ENCODE peak calls at places on chromosomes 2 and 18, in seven cellular contexts. B is NCI-H2081; A is stimulated activated CD8-positive, alpha-beta memory T cell treated with anti-CD3 and anti-CD28 coated beads, Interleukin-2, amount 100 ng/mL, for 48 hours; O is adrenal gland; I is LoVo; D is amniotic epithelial cell; J is NCI-H2029. Y is an unnamed sample.
A peak's percentile ranks its signal among the peaks of the same experiment; 100 is the strongest.

GRCh38 chr2:9797681-9798556 is 45.4 kb upstream of the TAF1B start:
- DNase-seq in D (no peak), B (no peak), I (no peak), A (no peak), J (no peak), O (no peak), Y (no peak)

GRCh38 chr2:38742797-38743559 is 8.2 kb downstream of the SRSF7 start:
- DNase-seq in J (no peak), I (no peak), O (no peak), B (no peak), D (no peak), A (no peak), Y (no peak)

GRCh38 chr2:64963719-64964118 is 25.5 kb upstream of the SLC1A4 start:
- DNase-seq in I (no peak), D (no peak), B (no peak), J (no peak), O (no peak), A (no peak), Y (no peak)

GRCh38 chr2:136098441-136098840 is 19.5 kb downstream of the CXCR4 start:
- DNase-seq in D (no peak), J (no peak), I (no peak), B (no peak), O (no peak), A (no peak), Y (no peak)

GRCh38 chr2:28818053-28818452 is 7.4 kb downstream of the SPDYA start:
- DNase-seq in D (no peak), I (no peak), B (no peak), J (no peak), A (no peak), O (no peak), Y (no peak)

GRCh38 chr18:79420033-79420745 is 24.5 kb downstream of the NFATC1 start:
- DNase-seq in A (no peak), I (no peak), B (no peak), J (no peak), O (no peak), D (no peak), Y (no peak)

GRCh38 chr2:96648306-96648705 is 5.7 kb downstream of the FER1L5 start:
- DNase-seq in D (no peak), O (no peak), I (no peak), J (no peak), B (no peak), A (no peak), Y (no peak)

GRCh38 chr2:215236131-215236530 is 75.7 kb upstream of the ATIC start:
- DNase-seq in B (no peak), D (no peak), I (no peak), J (no peak), A (no peak), O (no peak), Y (no peak)

GRCh38 chr2:132729572-132729971 is 59.6 kb upstream of the LYPD1 start:
- DNase-seq in O (no peak), J (no peak), A (no peak), D (no peak), I (no peak), B (peak; percentile 3), Y (no peak)

GRCh38 chr18:55737781-55738468 is 149.9 kb upstream of the TCF4 start:
- DNase-seq in D (no peak), A (no peak), J (no peak), B (no peak), O (no peak), I (no peak), Y (no peak)

GRCh38 chr2:102488063-102488462 is 15.0 kb downstream of the SLC9A4 start:
- DNase-seq in D (peak; percentile 66), O (no peak), I (peak; percentile 43), B (no peak), J (no peak), A (no peak), Y (no peak)

GRCh38 chr2:57947398-57947797 is 99.2 kb upstream of the VRK2 start:
- DNase-seq in J (no peak), D (no peak), I (no peak), B (no peak), A (no peak), O (no peak), Y (no peak)

GRCh38 chr18:76265375-76266225 is 229.4 kb downstream of the ZNF516 start:
- DNase-seq in I (no peak), J (no peak), A (no peak), B (no peak), D (peak; percentile 70), O (peak; percentile 27), Y (no peak)

GRCh38 chr2:175404839-175405238 is 223.3 kb upstream of the ATP5MC3 start:
- DNase-seq in B (no peak), D (no peak), O (no peak), A (no peak), I (no peak), J (no peak), Y (no peak)

GRCh38 chr18:32770651-32771168 is 2.1 kb downstream of the KLHL14 start:
- DNase-seq in I (no peak), D (no peak), J (no peak), B (peak; percentile 27), O (no peak), A (no peak), Y (no peak)

GRCh38 chr2:232522014-232522854 is 2.0 kb downstream of the PRSS56 start:
- DNase-seq in B (peak; percentile 15), J (no peak), I (peak; percentile 54), A (peak; percentile 53), O (no peak), D (no peak), Y (peak; percentile 90)

GRCh38 chr2:1591978-1592907 is 152.1 kb downstream of the PXDN start:
- DNase-seq in O (peak; percentile 44), J (no peak), B (no peak), A (no peak), D (peak; percentile 90), I (no peak), Y (no peak)

GRCh38 chr2:22499082-22499844 is 885.7 kb upstream of the KLHL29 start:
- DNase-seq in J (no peak), B (no peak), I (no peak), O (peak; percentile 62), D (no peak), A (no peak), Y (no peak)

GRCh38 chr2:29080886-29081743 is 6.8 kb upstream of the PCARE start:
- DNase-seq in O (no peak), I (no peak), J (no peak), B (no peak), A (no peak), D (peak; percentile 80), Y (no peak)

GRCh38 chr2:160388464-160389263 is 104.9 kb downstream of the RBMS1 start:
- DNase-seq in O (peak; percentile 47), D (no peak), J (no peak), A (no peak), B (no peak), I (no peak), Y (no peak)

Y was measured in GM12892.